ENCODE peak calls at places on chromosomes 11 and 22, in four cellular contexts. F is H1, B is GM12878, K is NT2/D1. O is an unnamed sample.

GRCh38 chr22:43118953-43119458 is 8.5 kb downstream of the BIK start:
- DNase-seq in F (no peak), B (peak), K (no peak), O (no peak)

GRCh38 chr11:94007906-94008305 is 13.2 kb upstream of the HEPHL1 start:
- DNase-seq in F (no peak), B (no peak), K (no peak), O (no peak)

GRCh38 chr11:132028380-132029240 is 658.2 kb downstream of the NTM start:
- DNase-seq in F (no peak), B (no peak), K (peak), O (no peak)

GRCh38 chr11:27209562-27210005 is 153.4 kb downstream of the CCDC34 start:
- DNase-seq in F (no peak), B (no peak), K (no peak), O (peak)

GRCh38 chr22:21942407-21942895 is 10.2 kb downstream of the PPM1F start:
- DNase-seq in F (no peak), B (no peak), K (no peak), O (no peak)

GRCh38 chr11:119701591-119702260 is 27.3 kb downstream of the NECTIN1 start:
- DNase-seq in F (no peak), B (no peak), K (no peak), O (no peak)

GRCh38 chr11:47241740-47242400 is 6.7 kb downstream of the ACP2 start:
- DNase-seq in F (no peak), B (no peak), K (no peak), O (no peak)

GRCh38 chr11:8082391-8083087 is 1.5 kb downstream of the TUB start:
- DNase-seq in F (peak), B (no peak), K (no peak), O (peak)

GRCh38 chr11:78212586-78213371 is 24.1 kb downstream of the USP35 start:
- DNase-seq in F (no peak), B (no peak), K (no peak), O (no peak)

GRCh38 chr11:76662656-76663460 is 7.7 kb downstream of the LRRC32 start:
- DNase-seq in F (no peak), B (no peak), K (no peak), O (no peak)
- TF ChIP-seq SUZ12 in F (no peak), B (no peak), K (no peak), O (no peak)

DNA sequence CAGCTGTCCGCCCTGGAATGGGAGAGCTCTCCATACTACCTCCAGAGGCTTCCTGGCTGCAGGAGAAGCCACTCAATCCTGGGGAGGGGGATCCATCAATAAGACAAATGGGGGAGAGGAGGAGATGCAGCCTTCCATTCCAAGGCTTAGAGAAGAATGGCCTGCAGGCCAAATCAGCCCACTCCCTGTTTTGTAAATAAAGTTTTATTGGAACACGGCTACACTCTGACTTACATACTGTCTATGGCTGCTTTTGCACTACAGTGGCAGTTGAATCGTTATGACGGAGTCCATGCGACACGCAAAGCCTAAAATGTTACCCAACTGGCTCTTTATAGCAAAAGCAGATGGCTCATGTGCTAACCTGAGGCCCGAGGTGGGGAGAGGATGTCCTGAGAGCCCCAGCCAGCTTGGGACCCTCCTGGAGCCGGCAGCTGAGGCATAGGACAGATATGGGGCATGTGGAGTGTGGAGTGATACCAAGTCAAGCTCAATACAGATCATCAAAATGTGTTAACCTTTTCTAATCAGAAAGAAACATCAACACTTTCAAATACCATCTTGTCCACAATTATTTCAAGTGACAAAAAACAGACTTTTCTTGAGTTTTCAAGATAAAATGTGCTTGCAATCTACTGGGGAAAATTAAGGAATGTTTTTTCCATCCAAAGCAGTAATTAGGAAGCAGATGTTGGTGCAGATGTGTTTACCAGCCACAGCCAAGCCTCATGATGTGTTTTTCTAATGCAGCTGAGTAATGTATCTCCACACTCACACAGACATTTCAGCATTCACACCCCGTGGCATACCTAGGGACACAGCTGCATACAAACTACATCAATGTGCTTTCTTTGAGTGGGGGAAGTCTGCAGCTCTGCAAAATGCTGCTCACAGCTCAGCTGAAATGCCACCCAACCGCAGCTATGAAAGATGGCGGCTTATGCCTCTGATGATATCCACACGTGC is 181.6 kb downstream of the SHANK2 start:
- DNase-seq in F (no peak), B (no peak), K (no peak), O (no peak)
- TF ChIP-seq SUZ12 in F (no peak), B (no peak), K (no peak), O (no peak)

DNA sequence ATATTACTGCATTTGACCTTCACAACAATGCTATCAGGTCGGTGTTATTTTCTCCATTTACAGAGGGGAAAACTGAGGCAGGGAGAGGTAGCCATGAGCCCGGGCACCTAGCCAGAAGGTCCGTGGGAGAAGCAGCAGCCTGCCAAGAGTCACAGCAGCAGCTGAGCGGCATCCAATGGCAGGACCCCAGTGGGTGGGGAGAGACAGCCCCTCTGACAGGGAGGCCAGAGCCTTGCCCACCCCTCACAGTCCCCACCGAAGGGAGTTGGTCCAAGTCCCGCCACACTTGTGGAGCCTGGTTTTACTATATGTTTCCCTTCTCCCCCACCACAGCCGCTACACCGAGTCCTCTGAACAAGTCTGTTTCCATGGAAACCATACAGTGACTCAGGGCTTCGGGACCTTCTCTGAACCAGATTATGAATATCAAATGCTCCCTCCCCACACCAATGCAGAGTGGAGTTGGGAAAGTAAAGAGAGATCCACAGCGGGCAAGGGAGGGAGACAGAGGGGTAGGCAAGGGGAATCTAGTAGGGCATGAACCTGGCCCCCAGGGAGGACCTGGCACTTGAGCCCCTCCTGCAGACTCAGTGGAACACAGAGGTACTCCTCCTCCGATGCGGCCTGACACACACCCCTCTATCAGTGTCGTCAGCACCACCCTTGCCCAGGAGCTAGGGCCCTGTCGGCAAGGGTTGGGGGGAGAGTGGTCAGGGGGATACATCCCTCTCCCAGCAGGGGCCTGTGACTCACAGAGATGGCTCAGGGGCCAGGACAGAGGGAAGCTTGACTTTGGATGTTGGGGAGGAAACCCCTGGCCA is 2.5 kb downstream of the CHST1 start:
- DNase-seq in F (no peak), B (no peak), K (no peak), O (no peak)
- TF ChIP-seq SUZ12 in F (no peak), B (no peak), K (no peak), O (no peak)

GRCh38 chr11:35250631-35251030 is 111.7 kb downstream of the CD44 start:
- DNase-seq in F (no peak), B (no peak), K (no peak), O (no peak)
- TF ChIP-seq SUZ12 in F (no peak), B (no peak), K (no peak), O (no peak)

DNA sequence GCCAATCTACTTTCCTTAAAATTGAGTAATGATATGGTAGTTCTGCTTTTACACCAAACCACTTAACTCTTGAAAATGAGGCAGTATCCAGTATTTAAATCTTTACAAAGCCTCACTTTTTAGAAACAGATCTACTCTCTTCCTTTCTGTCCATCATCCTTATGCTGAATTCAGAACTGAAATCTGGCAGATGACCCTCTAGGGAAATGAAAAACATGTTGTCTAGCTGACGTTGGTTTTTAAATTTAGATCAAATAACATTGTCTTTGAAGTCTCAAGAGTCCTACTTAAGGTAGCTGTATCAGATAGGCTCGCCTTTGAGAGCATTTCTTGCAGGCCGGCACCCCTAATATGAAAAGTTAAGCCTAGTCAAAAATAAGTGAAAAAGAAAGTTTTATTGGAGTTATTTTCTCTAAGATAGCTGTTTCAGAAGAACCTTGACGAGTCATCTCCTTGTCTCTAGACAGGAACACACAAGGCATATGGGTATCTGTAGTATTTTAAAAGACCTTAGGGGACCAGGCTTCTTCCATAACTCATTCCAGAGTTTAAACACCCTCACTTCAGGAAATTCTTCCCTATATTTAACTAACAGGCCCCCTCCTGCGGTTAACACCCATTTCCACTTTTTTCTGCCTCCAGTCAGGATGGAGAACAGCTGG is 81.3 kb downstream of the WNT11 start:
- DNase-seq in F (no peak), B (peak), K (no peak), O (no peak)
- TF ChIP-seq SUZ12 in F (no peak), B (no peak), K (no peak), O (no peak)

GRCh38 chr22:49489821-49490220 is 337.9 kb downstream of the BRD1 start:
- DNase-seq in F (no peak), B (no peak), K (no peak), O (no peak)

GRCh38 chr22:49492308-49492707 is 335.4 kb downstream of the BRD1 start:
- DNase-seq in F (no peak), B (no peak), K (no peak), O (no peak)

GRCh38 chr22:49491726-49492125 is 335.9 kb downstream of the BRD1 start:
- DNase-seq in F (no peak), B (no peak), K (no peak), O (no peak)

GRCh38 chr22:49491221-49491635 is 336.4 kb downstream of the BRD1 start:
- DNase-seq in F (no peak), B (no peak), K (no peak), O (no peak)

DNA sequence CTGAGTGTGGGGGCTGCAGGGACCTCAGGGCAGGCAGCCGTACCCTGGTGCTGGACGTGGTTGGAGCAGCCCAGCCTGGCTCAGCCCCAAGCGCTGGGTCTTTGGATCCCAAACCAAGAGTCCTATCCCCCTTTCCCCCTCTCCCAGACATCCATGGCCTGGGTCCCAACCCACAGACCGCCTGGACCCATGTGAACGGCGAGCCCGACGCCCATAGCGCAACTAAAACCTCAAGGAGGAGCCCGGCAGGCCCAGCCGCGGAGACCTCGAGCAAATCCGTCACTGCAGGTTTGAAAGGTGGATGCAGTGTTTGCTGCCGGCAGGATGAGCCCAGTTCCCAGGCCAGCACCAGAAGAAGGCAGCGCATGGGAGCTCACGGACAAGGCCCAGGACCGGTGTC is 337.0 kb downstream of the BRD1 start:
- DNase-seq in F (no peak), B (no peak), K (no peak), O (no peak)
- TF ChIP-seq SUZ12 in F (no peak), B (no peak), K (no peak), O (no peak)